ENCODE peak calls at places on chromosomes 2 and 18, in six cellular contexts. Q is left ventricle myocardium inferior; G is effector memory CD4-positive, alpha-beta T cell; T is kidney; O is CD4-positive, alpha-beta memory T cell; E is cardiac muscle cell. F is an unnamed sample.

GRCh38 chr2:25548587-25548986 is 124.8 kb downstream of the DTNB start:
- DNase-seq in E (no peak), T (no peak), Q (no peak), O (no peak), G (no peak), F (no peak)

GRCh38 chr2:77631007-77631406 is 108.8 kb upstream of the LRRTM4 start:
- DNase-seq in E (no peak), T (no peak), O (no peak), G (no peak), Q (no peak), F (no peak)

GRCh38 chr2:26568076-26568890 is 72.9 kb downstream of the CIB4 start:
- DNase-seq in T (no peak), G (no peak), O (no peak), Q (no peak), E (no peak), F (no peak)

GRCh38 chr2:234061624-234062257 is 11.2 kb downstream of the SPP2 start:
- DNase-seq in E (no peak), O (no peak), T (no peak), G (no peak), Q (no peak), F (no peak)

GRCh38 chr2:181178130-181178529 is 197.7 kb downstream of the UBE2E3 start:
- DNase-seq in O (no peak), T (no peak), E (no peak), G (no peak), Q (no peak), F (no peak)

GRCh38 chr2:48309900-48310299 is 220.1 kb upstream of the STON1 start:
- DNase-seq in O (no peak), G (no peak), E (no peak), T (no peak), Q (no peak), F (no peak)

GRCh38 chr2:53768233-53768542 is 584 bp downstream of the CHAC2 start:
- DNase-seq in T (no peak), Q (no peak), E (peak), G (no peak), O (no peak), F (no peak)

GRCh38 chr18:76447268-76447890 is 47.7 kb downstream of the ZNF516 start:
- DNase-seq in T (no peak), E (no peak), Q (no peak), G (no peak), O (no peak), F (no peak)

GRCh38 chr2:15385184-15385583 is 175.9 kb downstream of the NBAS start:
- DNase-seq in Q (no peak), G (no peak), O (no peak), T (no peak), E (no peak), F (no peak)

GRCh38 chr18:52001106-52001505 is 338.9 kb upstream of the DCC start:
- DNase-seq in G (no peak), Q (no peak), O (no peak), E (no peak), T (no peak), F (no peak)

GRCh38 chr2:47269316-47270232 is 114.5 kb upstream of the STPG4 start:
- DNase-seq in T (peak), G (no peak), Q (peak), E (no peak), O (no peak), F (no peak)

GRCh38 chr2:221767106-221767878 is 195.2 kb upstream of the EPHA4 start:
- DNase-seq in G (no peak), E (no peak), Q (no peak), O (no peak), T (no peak), F (no peak)

DNA sequence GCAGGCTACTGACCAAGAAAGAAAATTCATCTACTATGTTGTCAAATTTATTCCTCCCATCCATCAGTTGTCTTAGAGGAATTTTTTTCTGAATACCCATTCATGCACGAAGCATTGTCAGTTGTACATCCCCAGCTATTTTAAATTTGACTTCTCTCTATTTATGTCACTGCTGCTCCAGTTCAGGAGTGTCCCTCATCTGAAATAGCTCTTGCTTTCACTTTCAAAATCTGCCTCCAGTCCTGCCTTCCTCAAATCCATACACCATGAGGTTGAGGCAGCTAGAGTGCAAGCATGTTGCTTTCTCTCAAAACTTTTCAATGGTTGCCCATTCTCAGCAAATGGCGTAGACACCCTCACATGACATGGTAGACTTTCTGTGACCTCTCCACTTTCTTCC is 335.4 kb upstream of the CDH2 start:
- DNase-seq in O (no peak), E (no peak), T (no peak), Q (no peak), G (no peak), F (no peak)
- H3K4me3 ChIP-seq in O (no peak), E (no peak), T (no peak), Q (peak), G (no peak), F (no peak)

GRCh38 chr2:85811173-85811849 is 57.5 kb downstream of the ATOH8 start:
- DNase-seq in O (no peak), E (no peak), T (peak), G (no peak), Q (peak), F (no peak)
- H3K27ac ChIP-seq in O (no peak), E (no peak), T (no peak), G (no peak), Q (peak), F (no peak)

GRCh38 chr2:8514274-8514662 is 167.6 kb upstream of the ID2 start:
- DNase-seq in O (no peak), Q (no peak), E (no peak), G (no peak), T (no peak), F (no peak)

GRCh38 chr2:8511868-8512612 is 169.8 kb upstream of the ID2 start:
- DNase-seq in E (no peak), O (no peak), G (no peak), T (no peak), Q (no peak), F (no peak)

GRCh38 chr2:8514748-8515389 is 167.0 kb upstream of the ID2 start:
- DNase-seq in E (no peak), T (no peak), Q (no peak), G (no peak), O (peak), F (no peak)

GRCh38 chr2:8515390-8515761 is 166.5 kb upstream of the ID2 start:
- DNase-seq in G (peak), E (no peak), T (no peak), Q (no peak), O (peak), F (no peak)

DNA sequence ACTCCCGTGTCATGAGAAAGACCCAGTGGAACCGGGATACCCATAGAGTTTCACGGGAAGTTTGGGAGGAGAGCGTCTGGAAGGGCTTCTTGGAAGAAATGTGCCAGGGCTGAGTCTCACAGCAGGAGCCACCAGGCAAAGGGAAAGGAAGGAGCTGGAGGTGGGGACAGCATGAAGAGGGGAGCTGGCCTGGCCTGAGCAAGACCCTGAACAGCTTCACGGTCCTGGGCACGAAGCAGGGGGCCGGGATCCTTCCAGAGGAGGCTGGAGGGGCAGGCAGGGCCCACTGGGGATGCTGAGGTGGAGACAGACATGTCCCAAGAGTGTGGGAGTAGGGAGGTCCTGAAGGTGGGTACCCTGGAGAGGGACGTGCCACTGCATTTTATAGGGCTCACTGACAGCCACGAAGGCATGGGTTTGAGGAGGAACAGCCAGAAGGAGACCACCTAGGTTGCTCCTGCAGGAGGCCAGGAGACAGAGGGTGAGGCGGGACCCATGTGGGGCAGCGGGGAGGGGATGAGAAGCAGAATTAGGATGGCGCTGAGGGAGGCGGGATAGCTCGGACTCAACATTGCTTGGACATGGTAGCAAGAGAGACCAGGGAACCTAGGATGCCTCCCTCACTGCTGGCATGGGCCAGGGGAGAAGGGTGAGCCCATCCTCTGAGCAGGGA is 168.1 kb upstream of the ID2 start:
- DNase-seq in E (no peak), O (no peak), T (no peak), Q (no peak), G (no peak), F (no peak)
- H3K4me3 ChIP-seq in E (no peak), O (no peak), T (no peak), Q (no peak), G (no peak), F (no peak)

DNA sequence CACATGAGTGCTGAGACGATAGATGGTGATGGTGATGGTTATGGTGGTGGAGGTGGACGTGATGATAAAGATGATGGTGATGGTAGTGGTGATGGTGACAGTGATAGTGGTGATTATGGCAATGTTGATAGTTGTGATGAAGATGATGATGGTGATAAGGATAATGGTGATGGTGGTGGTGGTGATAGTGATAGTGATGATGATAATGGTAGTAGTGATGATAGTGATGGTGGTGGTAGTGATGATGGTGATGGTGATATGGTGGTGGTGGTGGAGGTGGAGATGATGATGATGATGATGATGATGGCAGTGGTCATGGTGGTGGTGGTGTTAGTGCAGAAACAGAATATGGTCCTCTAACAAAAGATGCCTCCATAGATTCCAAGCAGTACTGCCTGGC is 10.3 kb downstream of the ANTXR1 start:
- DNase-seq in O (no peak), T (no peak), Q (no peak), G (no peak), E (no peak), F (no peak)
- H3K27ac ChIP-seq in O (no peak), T (no peak), Q (no peak), G (no peak), E (no peak), F (no peak)